ENCODE peak calls at places on chromosomes 16 and 17, in nine cellular contexts. Q, P, L, V, U, X, A, D and Y are unnamed samples.

GRCh38 chr16:84514295-84514873 is 9.9 kb upstream of the MEAK7 start:
- DNase-seq in X (no peak), Q (no peak), V (no peak), P (no peak), U (no peak), L (no peak), D (no peak), A (no peak), Y (no peak)

GRCh38 chr17:68573338-68573737 is 27.8 kb downstream of the FAM20A start:
- DNase-seq in L (no peak), A (no peak), X (no peak), D (no peak), Q (no peak), P (no peak), U (no peak), V (no peak), Y (no peak)

GRCh38 chr17:40070895-40071719 is 8.3 kb downstream of the THRA start:
- DNase-seq in L (no peak), D (no peak), P (no peak), Q (no peak), X (no peak), V (no peak), U (no peak), A (no peak), Y (peak)

GRCh38 chr17:8255499-8255898 is 6.4 kb downstream of the PFAS start:
- DNase-seq in V (no peak), Q (no peak), A (no peak), D (no peak), U (no peak), X (no peak), P (no peak), L (no peak), Y (no peak)

GRCh38 chr16:48335961-48336360 is 49.3 kb downstream of the SIAH1 start:
- DNase-seq in P (no peak), U (no peak), D (no peak), A (no peak), V (no peak), X (no peak), Q (no peak), L (no peak), Y (no peak)

GRCh38 chr17:40281663-40282062 is 6.0 kb upstream of the CDC6 start:
- DNase-seq in Q (peak), V (no peak), A (no peak), L (no peak), D (no peak), X (no peak), P (no peak), U (no peak), Y (peak)

GRCh38 chr17:38706625-38707298 is 1.7 kb downstream of the MLLT6 start:
- DNase-seq in L (no peak), U (no peak), X (peak), A (no peak), Q (no peak), D (no peak), P (peak), V (no peak), Y (no peak)

GRCh38 chr16:27313422-27314160 is at the start of gene IL4R:
- DNase-seq in L (peak), A (peak), V (no peak), D (peak), P (peak), U (peak), Q (peak), X (peak), Y (peak)

GRCh38 chr16:14194706-14195105 is 123.6 kb downstream of the MRTFB start:
- DNase-seq in A (no peak), P (no peak), L (no peak), Q (no peak), U (no peak), V (no peak), X (no peak), D (no peak), Y (no peak)

GRCh38 chr16:88888778-88889387 is 22.4 kb upstream of the PABPN1L start:
- DNase-seq in X (no peak), V (no peak), A (no peak), P (no peak), U (no peak), L (no peak), Q (no peak), D (no peak), Y (no peak)

GRCh38 chr17:30372755-30373154 is 6.0 kb upstream of the CPD start:
- DNase-seq in U (no peak), L (no peak), Q (no peak), P (peak), X (peak), D (no peak), V (no peak), A (peak), Y (no peak)

GRCh38 chr16:83714286-83714685 is 93.5 kb upstream of the HSBP1 start:
- DNase-seq in V (no peak), A (no peak), X (peak), P (no peak), D (no peak), U (no peak), Q (no peak), L (no peak), Y (no peak)

GRCh38 chr17:68101992-68102758 is 66.6 kb downstream of the KPNA2 start:
- DNase-seq in X (peak), P (peak), Q (peak), L (no peak), U (no peak), A (no peak), V (no peak), D (peak), Y (peak)

GRCh38 chr17:18038149-18038850 is 668 bp downstream of the ATPAF2 start:
- DNase-seq in V (no peak), P (no peak), X (peak), L (no peak), A (peak), U (no peak), Q (no peak), D (no peak), Y (no peak)

GRCh38 chr16:11100239-11100750 is 155.7 kb downstream of the SOCS1 start:
- DNase-seq in A (peak), Q (peak), P (peak), L (peak), X (no peak), V (no peak), D (peak), U (no peak), Y (peak)

GRCh38 chr16:4733747-4734062 is 366 bp downstream of the ANKS3 start:
- DNase-seq in P (no peak), X (no peak), L (no peak), A (peak), D (no peak), U (no peak), V (no peak), Q (no peak), Y (no peak)

GRCh38 chr17:38893612-38894011 is 23.8 kb downstream of the LASP1 start:
- DNase-seq in D (no peak), L (no peak), A (no peak), U (no peak), X (no peak), V (peak), P (peak), Q (no peak), Y (peak)

GRCh38 chr17:4605826-4606225 is 21.5 kb downstream of the SMTNL2 start:
- DNase-seq in V (no peak), L (no peak), A (no peak), Q (peak), P (no peak), U (no peak), D (no peak), X (no peak), Y (no peak)

GRCh38 chr17:10352866-10353265 is 19.9 kb downstream of the MYH13 start:
- DNase-seq in X (no peak), A (no peak), L (no peak), D (no peak), V (no peak), U (no peak), Q (no peak), P (no peak), Y (no peak)

GRCh38 chr16:80656731-80657150 is 115.9 kb downstream of the DYNLRB2 start:
- DNase-seq in V (no peak), L (no peak), P (peak), A (peak), U (no peak), D (no peak), Q (no peak), X (no peak), Y (no peak)

GRCh38 chr16:50509521-50510341 is 38.5 kb upstream of the NKD1 start:
- DNase-seq in P (peak), V (no peak), X (no peak), D (peak), U (no peak), Q (peak), A (peak), L (no peak), Y (peak)

GRCh38 chr17:80881321-80881720 is 110.3 kb upstream of the CHMP6 start:
- DNase-seq in X (no peak), P (no peak), U (no peak), A (no peak), D (no peak), Q (no peak), V (no peak), L (no peak), Y (no peak)

GRCh38 chr16:85750827-85751641 is at the start of gene C16orf74:
- DNase-seq in L (no peak), Q (peak), D (peak), X (peak), U (no peak), V (no peak), P (no peak), A (no peak), Y (peak)

GRCh38 chr17:62819511-62820221 is 11.6 kb upstream of the MARCHF10 start:
- DNase-seq in V (no peak), X (peak), A (peak), U (no peak), D (peak), Q (peak), L (peak), P (no peak), Y (peak)

GRCh38 chr17:378068-378467 is 25.5 kb upstream of the RPH3AL start:
- DNase-seq in P (no peak), L (no peak), D (no peak), X (no peak), Q (no peak), V (no peak), U (no peak), A (no peak), Y (no peak)

GRCh38 chr16:11470676-11471415 is 115.9 kb downstream of the LITAF start:
- DNase-seq in X (no peak), P (no peak), L (no peak), V (no peak), Q (no peak), A (no peak), D (no peak), U (no peak), Y (no peak)

GRCh38 chr16:67406111-67406593 is 10.1 kb downstream of the ZDHHC1 start:
- DNase-seq in L (no peak), X (no peak), U (no peak), P (no peak), D (no peak), V (no peak), Q (no peak), A (no peak), Y (no peak)

GRCh38 chr17:61581611-61582349 is 9.2 kb downstream of the NACA2 start:
- DNase-seq in X (peak), P (no peak), D (no peak), V (no peak), A (no peak), L (no peak), Q (no peak), U (no peak), Y (no peak)

GRCh38 chr17:18986541-18987229 is 17.9 kb downstream of the FAM83G start:
- DNase-seq in U (no peak), Q (no peak), D (no peak), V (no peak), A (no peak), P (no peak), L (no peak), X (no peak), Y (no peak)

GRCh38 chr16:57540387-57540786 is 2.1 kb upstream of the ADGRG5 start:
- DNase-seq in P (no peak), L (no peak), Q (no peak), V (no peak), D (no peak), X (no peak), U (peak), A (no peak), Y (no peak)

GRCh38 chr17:77491921-77492445 is 351.2 kb downstream of the SEC14L1 start:
- DNase-seq in Q (no peak), D (no peak), A (no peak), P (no peak), V (no peak), L (no peak), X (no peak), U (no peak), Y (no peak)

GRCh38 chr17:43834106-43834505 is 1.2 kb upstream of the MPP3 start:
- DNase-seq in U (no peak), P (no peak), V (no peak), Q (no peak), A (no peak), L (peak), X (peak), D (no peak), Y (no peak)

GRCh38 chr17:81339180-81339501 is 44.0 kb upstream of the SLC38A10 start:
- DNase-seq in U (no peak), Q (no peak), X (no peak), P (no peak), V (no peak), A (no peak), D (no peak), L (no peak), Y (no peak)

GRCh38 chr16:10250137-10250850 is 68.1 kb upstream of the GRIN2A start:
- DNase-seq in X (no peak), U (no peak), D (no peak), A (no peak), V (no peak), Q (no peak), P (no peak), L (no peak), Y (no peak)

GRCh38 chr16:69931631-69932030 is 19.5 kb upstream of the CLEC18A start:
- DNase-seq in U (peak), X (no peak), P (no peak), L (no peak), Q (no peak), V (no peak), D (no peak), A (no peak), Y (no peak)

GRCh38 chr17:27569257-27569722 is 61.7 kb upstream of the LGALS9 start:
- DNase-seq in Q (peak), A (peak), L (no peak), V (no peak), P (peak), U (no peak), D (peak), X (no peak), Y (no peak)

GRCh38 chr17:3012926-3013581 is 50.4 kb downstream of the OR1D5 start:
- DNase-seq in V (no peak), X (peak), P (peak), A (peak), U (no peak), L (no peak), Q (peak), D (peak), Y (peak)

GRCh38 chr17:80800775-80801391 is 190.8 kb upstream of the CHMP6 start:
- DNase-seq in X (no peak), A (no peak), V (no peak), L (no peak), Q (peak), D (no peak), U (peak), P (no peak), Y (no peak)

GRCh38 chr17:70006159-70006558 is 68.9 kb upstream of the KCNJ16 start:
- DNase-seq in A (no peak), X (no peak), V (no peak), L (no peak), U (no peak), Q (no peak), P (no peak), D (no peak), Y (no peak)